ENCODE peak calls at places on chromosomes 7 and 10, in ten cellular contexts. One of them, this sample, is unnamed.

GRCh38 chr7:113812881-113813280 is 105.9 kb downstream of the PPP1R3A start:
- DNase-seq in HCT116: no peak
- DNase-seq in cardiac muscle cell: no peak
- DNase-seq in Peyer's patch: no peak
- DNase-seq in A549: no peak
- DNase-seq in CD8-positive, alpha-beta T cell: no peak
- DNase-seq in GM06990: no peak
- DNase-seq in AG04449: no peak
- DNase-seq in thoracic aorta: no peak
- DNase-seq in GM23248: peak
- DNase-seq in this sample: no peak

GRCh38 chr7:54542920-54543539 is 855 bp downstream of the VSTM2A start:
- DNase-seq in GM23248: peak
- DNase-seq in GM06990: no peak
- DNase-seq in Peyer's patch: no peak
- DNase-seq in cardiac muscle cell: peak
- DNase-seq in A549: no peak
- DNase-seq in HCT116: no peak
- DNase-seq in AG04449: no peak
- DNase-seq in thoracic aorta: no peak
- DNase-seq in CD8-positive, alpha-beta T cell: no peak
- DNase-seq in this sample: peak

GRCh38 chr7:31432831-31433340 is 81.0 kb upstream of the ITPRID1 start:
- DNase-seq in GM06990: no peak
- DNase-seq in CD8-positive, alpha-beta T cell: no peak
- DNase-seq in HCT116: no peak
- DNase-seq in A549: no peak
- DNase-seq in cardiac muscle cell: peak
- DNase-seq in GM23248: peak
- DNase-seq in AG04449: no peak
- DNase-seq in Peyer's patch: no peak
- DNase-seq in thoracic aorta: no peak
- DNase-seq in this sample: no peak

GRCh38 chr7:100875356-100875751 is 451 bp downstream of the SRRT start:
- DNase-seq in CD8-positive, alpha-beta T cell: no peak
- DNase-seq in A549: no peak
- DNase-seq in GM23248: peak
- DNase-seq in HCT116: no peak
- DNase-seq in cardiac muscle cell: no peak
- DNase-seq in AG04449: no peak
- DNase-seq in thoracic aorta: no peak
- DNase-seq in Peyer's patch: no peak
- DNase-seq in GM06990: no peak
- DNase-seq in this sample: no peak

GRCh38 chr7:991729-992444 is 8.9 kb downstream of the CYP2W1 start:
- DNase-seq in GM23248: peak
- DNase-seq in Peyer's patch: no peak
- DNase-seq in A549: no peak
- DNase-seq in thoracic aorta: no peak
- DNase-seq in AG04449: no peak
- DNase-seq in cardiac muscle cell: no peak
- DNase-seq in HCT116: no peak
- DNase-seq in GM06990: no peak
- DNase-seq in CD8-positive, alpha-beta T cell: no peak
- DNase-seq in this sample: no peak

GRCh38 chr7:151251926-151252835 is 3.7 kb upstream of the SMARCD3 start:
- DNase-seq in A549: peak
- DNase-seq in cardiac muscle cell: peak
- DNase-seq in HCT116: no peak
- DNase-seq in AG04449: no peak
- DNase-seq in GM06990: no peak
- DNase-seq in thoracic aorta: no peak
- DNase-seq in GM23248: peak
- DNase-seq in CD8-positive, alpha-beta T cell: no peak
- DNase-seq in Peyer's patch: no peak
- DNase-seq in this sample: no peak

GRCh38 chr7:32890553-32891045 is 961 bp downstream of the KBTBD2 start:
- DNase-seq in CD8-positive, alpha-beta T cell: peak
- DNase-seq in thoracic aorta: no peak
- DNase-seq in Peyer's patch: no peak
- DNase-seq in AG04449: no peak
- DNase-seq in GM23248: peak
- DNase-seq in A549: no peak
- DNase-seq in GM06990: peak
- DNase-seq in cardiac muscle cell: peak
- DNase-seq in HCT116: peak
- DNase-seq in this sample: no peak

GRCh38 chr7:84701524-84702306 is 485.1 kb downstream of the SEMA3D start:
- DNase-seq in thoracic aorta: no peak
- DNase-seq in GM23248: peak
- DNase-seq in CD8-positive, alpha-beta T cell: no peak
- DNase-seq in HCT116: peak
- DNase-seq in A549: peak
- DNase-seq in GM06990: no peak
- DNase-seq in Peyer's patch: peak
- DNase-seq in AG04449: peak
- DNase-seq in cardiac muscle cell: peak
- DNase-seq in this sample: peak

GRCh38 chr7:98287486-98287959 is 6.0 kb downstream of the BRI3 start:
- DNase-seq in AG04449: no peak
- DNase-seq in GM06990: no peak
- DNase-seq in A549: no peak
- DNase-seq in GM23248: no peak
- DNase-seq in thoracic aorta: no peak
- DNase-seq in cardiac muscle cell: no peak
- DNase-seq in CD8-positive, alpha-beta T cell: no peak
- DNase-seq in Peyer's patch: peak
- DNase-seq in HCT116: no peak
- DNase-seq in this sample: no peak

GRCh38 chr10:63671317-63671937 is 150.2 kb downstream of the REEP3 start:
- DNase-seq in GM23248: peak
- DNase-seq in thoracic aorta: no peak
- DNase-seq in A549: no peak
- DNase-seq in cardiac muscle cell: peak
- DNase-seq in Peyer's patch: no peak
- DNase-seq in AG04449: peak
- DNase-seq in CD8-positive, alpha-beta T cell: no peak
- DNase-seq in GM06990: no peak
- DNase-seq in HCT116: no peak
- DNase-seq in this sample: peak

GRCh38 chr10:68594405-68594804 is 34.3 kb downstream of the TET1 start:
- DNase-seq in CD8-positive, alpha-beta T cell: no peak
- DNase-seq in cardiac muscle cell: peak
- DNase-seq in A549: no peak
- DNase-seq in AG04449: no peak
- DNase-seq in Peyer's patch: no peak
- DNase-seq in thoracic aorta: no peak
- DNase-seq in GM23248: peak
- DNase-seq in GM06990: no peak
- DNase-seq in HCT116: peak
- DNase-seq in this sample: no peak

GRCh38 chr10:124588736-124589451 is 127.3 kb downstream of the LHPP start:
- DNase-seq in cardiac muscle cell: peak
- DNase-seq in AG04449: no peak
- DNase-seq in CD8-positive, alpha-beta T cell: no peak
- DNase-seq in Peyer's patch: peak
- DNase-seq in GM23248: peak
- DNase-seq in thoracic aorta: no peak
- DNase-seq in GM06990: no peak
- DNase-seq in A549: no peak
- DNase-seq in HCT116: no peak
- DNase-seq in this sample: no peak

GRCh38 chr7:151485006-151485732 is 34.5 kb downstream of the RHEB start:
- DNase-seq in Peyer's patch: no peak
- DNase-seq in A549: no peak
- DNase-seq in CD8-positive, alpha-beta T cell: no peak
- DNase-seq in cardiac muscle cell: peak
- DNase-seq in AG04449: no peak
- DNase-seq in GM06990: no peak
- DNase-seq in thoracic aorta: no peak
- DNase-seq in GM23248: peak
- DNase-seq in HCT116: peak
- DNase-seq in this sample: no peak

GRCh38 chr10:21495002-21495685 is 30.3 kb downstream of the SKIDA1 start:
- DNase-seq in GM23248: no peak
- DNase-seq in CD8-positive, alpha-beta T cell: no peak
- DNase-seq in GM06990: peak
- DNase-seq in A549: no peak
- DNase-seq in Peyer's patch: no peak
- DNase-seq in cardiac muscle cell: no peak
- DNase-seq in AG04449: no peak
- DNase-seq in HCT116: no peak
- DNase-seq in thoracic aorta: no peak
- DNase-seq in this sample: no peak

GRCh38 chr7:80876894-80877414 is 41.9 kb downstream of the SEMA3C start:
- DNase-seq in AG04449: no peak
- DNase-seq in A549: no peak
- DNase-seq in cardiac muscle cell: peak
- DNase-seq in CD8-positive, alpha-beta T cell: no peak
- DNase-seq in HCT116: peak
- DNase-seq in thoracic aorta: no peak
- DNase-seq in GM06990: no peak
- DNase-seq in GM23248: peak
- DNase-seq in Peyer's patch: peak
- DNase-seq in this sample: no peak

GRCh38 chr7:146885231-146885630 is 768.6 kb downstream of the CNTNAP2 start:
- DNase-seq in A549: no peak
- DNase-seq in CD8-positive, alpha-beta T cell: no peak
- DNase-seq in HCT116: no peak
- DNase-seq in cardiac muscle cell: no peak
- DNase-seq in GM06990: no peak
- DNase-seq in Peyer's patch: no peak
- DNase-seq in thoracic aorta: no peak
- DNase-seq in AG04449: no peak
- DNase-seq in GM23248: no peak
- DNase-seq in this sample: no peak

GRCh38 chr7:93054975-93055374 is 62.8 kb downstream of the SAMD9 start:
- DNase-seq in cardiac muscle cell: no peak
- DNase-seq in A549: no peak
- DNase-seq in CD8-positive, alpha-beta T cell: no peak
- DNase-seq in thoracic aorta: no peak
- DNase-seq in GM06990: no peak
- DNase-seq in HCT116: no peak
- DNase-seq in AG04449: no peak
- DNase-seq in GM23248: no peak
- DNase-seq in Peyer's patch: no peak
- DNase-seq in this sample: no peak

GRCh38 chr7:128131701-128132100 is 100.5 kb upstream of the LRRC4 start:
- DNase-seq in cardiac muscle cell: no peak
- DNase-seq in AG04449: no peak
- DNase-seq in A549: no peak
- DNase-seq in GM23248: no peak
- DNase-seq in CD8-positive, alpha-beta T cell: no peak
- DNase-seq in Peyer's patch: no peak
- DNase-seq in GM06990: no peak
- DNase-seq in HCT116: no peak
- DNase-seq in thoracic aorta: no peak
- DNase-seq in this sample: no peak
- H3K4me3 ChIP-seq in cardiac muscle cell: no peak
- H3K4me3 ChIP-seq in AG04449: no peak
- H3K4me3 ChIP-seq in A549: no peak
- H3K4me3 ChIP-seq in GM23248: no peak
- H3K4me3 ChIP-seq in CD8-positive, alpha-beta T cell: no peak
- H3K4me3 ChIP-seq in Peyer's patch: no peak
- H3K4me3 ChIP-seq in GM06990: no peak
- H3K4me3 ChIP-seq in HCT116: no peak
- H3K4me3 ChIP-seq in thoracic aorta: no peak
- H3K4me3 ChIP-seq in this sample: no peak

DNA sequence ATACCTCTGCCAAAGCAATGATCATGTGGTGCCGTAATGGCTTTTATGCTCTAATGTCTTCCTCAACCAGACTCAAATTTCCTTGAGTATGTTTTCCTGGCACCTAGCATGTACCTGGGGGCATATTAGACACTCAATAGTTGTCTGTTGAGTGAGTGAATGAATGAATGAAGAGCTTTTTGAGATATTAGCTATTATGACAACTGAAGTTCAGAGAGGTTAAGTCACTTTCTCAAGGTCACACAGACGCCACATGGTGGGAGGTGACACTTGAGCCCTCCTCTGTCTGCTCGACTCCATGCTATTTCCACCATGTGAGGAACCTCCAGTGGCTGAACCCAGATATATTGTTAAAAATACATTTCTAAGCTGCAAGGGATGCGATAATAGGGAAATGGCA is 132.1 kb downstream of the PRPF18 start:
- DNase-seq in Peyer's patch: no peak
- DNase-seq in AG04449: no peak
- DNase-seq in GM06990: no peak
- DNase-seq in cardiac muscle cell: no peak
- DNase-seq in A549: no peak
- DNase-seq in GM23248: no peak
- DNase-seq in CD8-positive, alpha-beta T cell: no peak
- DNase-seq in thoracic aorta: no peak
- DNase-seq in HCT116: no peak
- DNase-seq in this sample: no peak
- H3K4me3 ChIP-seq in Peyer's patch: no peak
- H3K4me3 ChIP-seq in AG04449: no peak
- H3K4me3 ChIP-seq in GM06990: no peak
- H3K4me3 ChIP-seq in cardiac muscle cell: no peak
- H3K4me3 ChIP-seq in A549: no peak
- H3K4me3 ChIP-seq in GM23248: no peak
- H3K4me3 ChIP-seq in CD8-positive, alpha-beta T cell: peak
- H3K4me3 ChIP-seq in thoracic aorta: peak
- H3K4me3 ChIP-seq in HCT116: no peak
- H3K4me3 ChIP-seq in this sample: no peak

GRCh38 chr7:35681630-35682029 is 13.3 kb downstream of the HERPUD2 start:
- DNase-seq in A549: no peak
- DNase-seq in cardiac muscle cell: no peak
- DNase-seq in HCT116: no peak
- DNase-seq in AG04449: no peak
- DNase-seq in CD8-positive, alpha-beta T cell: no peak
- DNase-seq in Peyer's patch: no peak
- DNase-seq in thoracic aorta: no peak
- DNase-seq in GM06990: no peak
- DNase-seq in GM23248: no peak
- DNase-seq in this sample: no peak
- H3K4me3 ChIP-seq in A549: no peak
- H3K4me3 ChIP-seq in cardiac muscle cell: no peak
- H3K4me3 ChIP-seq in HCT116: no peak
- H3K4me3 ChIP-seq in AG04449: no peak
- H3K4me3 ChIP-seq in CD8-positive, alpha-beta T cell: no peak
- H3K4me3 ChIP-seq in Peyer's patch: no peak
- H3K4me3 ChIP-seq in thoracic aorta: no peak
- H3K4me3 ChIP-seq in GM06990: no peak
- H3K4me3 ChIP-seq in GM23248: no peak
- H3K4me3 ChIP-seq in this sample: no peak

DNA sequence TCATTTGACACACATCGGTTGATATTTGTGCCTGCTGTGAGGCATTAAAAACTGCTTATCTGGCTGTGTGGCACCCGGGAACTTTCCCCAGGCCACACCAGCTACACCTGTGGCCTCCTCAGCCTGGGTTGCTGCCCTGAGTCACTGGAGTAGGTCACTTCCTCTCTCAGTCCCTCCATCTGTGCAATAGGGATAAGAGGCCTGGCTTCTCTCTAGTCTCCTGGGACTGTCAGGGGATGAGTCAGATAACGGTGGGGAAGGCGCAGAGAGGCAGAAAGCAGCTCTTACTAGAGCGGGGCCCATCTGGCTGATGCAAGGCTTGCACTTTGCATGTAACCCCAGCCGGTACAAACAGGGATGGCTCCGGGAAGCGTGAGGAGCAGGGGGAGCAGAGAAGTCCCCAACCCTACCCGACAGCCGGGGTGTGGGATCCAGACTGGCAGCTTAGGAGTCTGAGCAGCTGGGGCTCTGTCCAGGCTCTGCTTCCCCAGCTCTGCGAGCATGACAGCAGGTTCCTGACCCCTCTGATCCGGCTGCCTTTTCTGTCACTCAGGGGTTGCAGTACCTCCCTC is 34.0 kb downstream of the DNAJB12 start:
- DNase-seq in Peyer's patch: peak
- DNase-seq in CD8-positive, alpha-beta T cell: peak
- DNase-seq in AG04449: peak
- DNase-seq in cardiac muscle cell: peak
- DNase-seq in GM06990: peak
- DNase-seq in GM23248: peak
- DNase-seq in A549: peak
- DNase-seq in HCT116: peak
- DNase-seq in thoracic aorta: peak
- DNase-seq in this sample: peak
- H3K4me3 ChIP-seq in Peyer's patch: no peak
- H3K4me3 ChIP-seq in CD8-positive, alpha-beta T cell: no peak
- H3K4me3 ChIP-seq in AG04449: peak
- H3K4me3 ChIP-seq in cardiac muscle cell: no peak
- H3K4me3 ChIP-seq in GM06990: peak
- H3K4me3 ChIP-seq in GM23248: peak
- H3K4me3 ChIP-seq in A549: peak
- H3K4me3 ChIP-seq in HCT116: peak
- H3K4me3 ChIP-seq in thoracic aorta: no peak
- H3K4me3 ChIP-seq in this sample: no peak